ENCODE peak calls at places on chromosome 9, in eight cellular contexts. E, W, M, A, G, S, Q and P are unnamed samples.

GRCh38 chr9:110308504-110309109 is 29.1 kb downstream of the TXNDC8 start:
- DNase-seq in E (no peak), W (no peak), M (no peak), A (no peak), G (no peak), S (no peak), Q (no peak), P (no peak)

GRCh38 chr9:117343416-117343815 is 71.4 kb downstream of the ASTN2 start:
- DNase-seq in E (peak; percentile 20), W (no peak), M (no peak), A (no peak), G (no peak), S (no peak), Q (no peak), P (no peak)

GRCh38 chr9:124110307-124110915 is 98.8 kb downstream of the LHX2 start:
- DNase-seq in E (peak; percentile 51), W (peak; percentile 78), M (peak; percentile 23), A (peak; percentile 9), G (peak; percentile 47), S (peak; percentile 67), Q (peak; percentile 68), P (peak; percentile 17)

GRCh38 chr9:133691659-133692363 is 46.3 kb downstream of the SARDH start:
- DNase-seq in E (peak; percentile 40), W (no peak), M (no peak), A (no peak), G (no peak), S (no peak), Q (no peak), P (no peak)

GRCh38 chr9:105858284-105858683 is 163.9 kb downstream of the TMEM38B start:
- DNase-seq in E (no peak), W (no peak), M (no peak), A (no peak), G (no peak), S (no peak), Q (no peak), P (no peak)

GRCh38 chr9:125743687-125744428 is 3.3 kb upstream of the PBX3 start:
- DNase-seq in E (no peak), W (no peak), M (no peak), A (no peak), G (peak; percentile 83), S (no peak), Q (no peak), P (no peak)

GRCh38 chr9:75054373-75055001 is 26.4 kb upstream of the CARNMT1 start:
- DNase-seq in E (no peak), W (no peak), M (no peak), A (no peak), G (peak; percentile 92), S (no peak), Q (no peak), P (no peak)

GRCh38 chr9:122941560-122942234 is 877 bp downstream of the RABGAP1 start:
- DNase-seq in E (peak; percentile 70), W (peak; percentile 10), M (no peak), A (no peak), G (peak; percentile 73), S (peak; percentile 51), Q (peak; percentile 21), P (no peak)

GRCh38 chr9:95116820-95117204 is 200.7 kb downstream of the FANCC start:
- DNase-seq in E (no peak), W (no peak), M (no peak), A (no peak), G (no peak), S (no peak), Q (no peak), P (no peak)

GRCh38 chr9:134638503-134639090 is 3.0 kb upstream of the COL5A1 start:
- DNase-seq in E (no peak), W (no peak), M (no peak), A (no peak), G (no peak), S (no peak), Q (no peak), P (no peak)

GRCh38 chr9:113511856-113512761 is 48.6 kb downstream of the RGS3 start:
- DNase-seq in E (peak; percentile 62), W (no peak), M (no peak), A (peak; percentile 20), G (peak; percentile 27), S (no peak), Q (no peak), P (peak; percentile 75)

GRCh38 chr9:107894572-107895261 is 405.1 kb upstream of the KLF4 start:
- DNase-seq in E (no peak), W (no peak), M (peak; percentile 88), A (no peak), G (peak; percentile 86), S (peak; percentile 35), Q (peak; percentile 60), P (no peak)

GRCh38 chr9:120107138-120107537 is 472.8 kb downstream of the CDK5RAP2 start:
- DNase-seq in E (no peak), W (no peak), M (no peak), A (no peak), G (no peak), S (no peak), Q (no peak), P (no peak)

GRCh38 chr9:135152608-135153337 is 65.3 kb downstream of the OLFM1 start:
- DNase-seq in E (no peak), W (no peak), M (no peak), A (no peak), G (no peak), S (no peak), Q (no peak), P (no peak)

GRCh38 chr9:130535818-130536521 is 43.4 kb upstream of the FUBP3 start:
- DNase-seq in E (peak; percentile 46), W (no peak), M (no peak), A (no peak), G (peak; percentile 39), S (no peak), Q (no peak), P (no peak)